ENCODE peak calls at places on chromosome 20, in four cellular contexts. X is uterus, Y is A549, A is fibroblast of lung. B is an unnamed sample.

GRCh38 chr20:14622796-14623195 is 285.4 kb upstream of the FLRT3 start:
- DNase-seq in X (no peak), Y (peak; percentile 77), A (peak; percentile 17), B (no peak)

GRCh38 chr20:43988867-43989266 is 74.2 kb downstream of the TOX2 start:
- DNase-seq in X (no peak), Y (no peak), A (peak; percentile 37), B (no peak)

GRCh38 chr20:4574356-4574690 is 147.4 kb upstream of the PRND start:
- DNase-seq in X (no peak), Y (no peak), A (no peak), B (no peak)

GRCh38 chr20:11261533-11262000 is 587.8 kb upstream of the JAG1 start:
- DNase-seq in X (no peak), Y (peak; percentile 35), A (peak; percentile 40), B (no peak)

GRCh38 chr20:2470051-2470431 is 548 bp downstream of the SNRPB start:
- DNase-seq in X (peak; percentile 27), Y (peak; percentile 59), A (peak; percentile 46), B (no peak)

GRCh38 chr20:6058684-6059295 is 4.9 kb upstream of the LRRN4 start:
- DNase-seq in X (no peak), Y (no peak), A (no peak), B (no peak)

GRCh38 chr20:4006640-4007039 is 8.7 kb downstream of the RNF24 start:
- DNase-seq in X (no peak), Y (no peak), A (no peak), B (peak; percentile 73)

GRCh38 chr20:10648651-10649050 is 25.1 kb downstream of the JAG1 start:
- DNase-seq in X (no peak), Y (no peak), A (peak; percentile 77), B (no peak)

GRCh38 chr20:25669826-25670422 is 26.7 kb downstream of the ZNF337 start:
- DNase-seq in X (no peak), Y (peak; percentile 48), A (peak; percentile 85), B (no peak)

GRCh38 chr20:58447733-58448391 is 58.8 kb downstream of the VAPB start:
- DNase-seq in X (no peak), Y (peak; percentile 62), A (peak; percentile 62), B (no peak)

GRCh38 chr20:57498425-57499400 is 26.2 kb downstream of the CTCFL start:
- DNase-seq in X (no peak), Y (peak; percentile 40), A (peak; percentile 23), B (no peak)

GRCh38 chr20:55424968-55425367 is 580.4 kb downstream of the CBLN4 start:
- DNase-seq in X (peak; percentile 24), Y (no peak), A (no peak), B (no peak)

GRCh38 chr20:12875510-12875909 is 133.3 kb upstream of the SPTLC3 start:
- DNase-seq in X (no peak), Y (no peak), A (no peak), B (no peak)

GRCh38 chr20:53586640-53587039 is 7.0 kb downstream of the ZNF217 start:
- DNase-seq in X (no peak), Y (no peak), A (no peak), B (no peak)
- H3K4me1 ChIP-seq in X (no peaks in the 10 kb centered on the region), Y (peaks cover 78% of the 10 kb centered on the region), A (peaks cover 11% of the 10 kb centered on the region), B (peaks cover 42% of the 10 kb centered on the region)

DNA sequence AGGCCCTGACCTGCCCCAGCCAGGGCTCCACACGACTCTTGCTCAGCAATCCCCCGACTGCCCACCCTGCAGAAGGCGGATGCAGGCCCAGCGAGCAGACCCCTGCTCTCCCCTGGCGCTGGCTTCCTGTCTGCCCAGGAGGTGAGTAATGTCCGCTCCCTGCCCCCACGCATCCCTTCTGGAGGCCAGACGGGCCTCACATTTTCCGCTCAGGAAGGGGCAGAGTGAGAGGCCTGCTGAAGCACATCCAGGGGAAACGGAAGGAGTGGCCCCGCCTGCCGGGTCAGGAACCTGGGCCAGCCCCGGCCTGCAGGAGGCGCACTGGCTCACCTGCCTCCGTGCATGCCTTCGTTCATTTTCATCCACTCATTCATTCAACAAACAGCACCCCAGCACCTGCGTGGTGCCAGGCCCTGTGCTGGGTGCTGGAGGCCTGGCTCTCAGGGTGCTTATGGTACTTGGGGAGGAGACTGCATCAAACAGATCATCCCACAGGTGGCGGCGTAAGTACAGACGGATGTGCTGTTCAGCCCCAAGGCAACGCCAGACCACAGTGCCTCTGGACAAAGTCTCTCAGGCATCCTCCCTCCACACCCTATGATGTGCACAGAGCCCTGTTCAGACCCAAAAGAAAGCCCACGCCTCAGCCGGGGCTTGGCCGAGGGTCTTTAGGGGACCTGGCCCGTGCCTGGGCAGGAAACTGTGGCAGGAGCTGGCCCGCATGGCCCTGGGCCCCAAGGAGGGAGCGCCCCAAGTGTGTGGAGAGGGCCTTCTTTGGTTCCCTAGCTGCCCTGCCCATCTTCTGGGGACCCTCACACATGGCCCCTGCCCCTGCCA is 112.1 kb downstream of the ASXL1 start:
- DNase-seq in X (peak; percentile 71), Y (peak; percentile 66), A (peak; percentile 58), B (peak; percentile 72)
- TF ChIP-seq CTCF in X (no peak), Y (peak; percentile 44), A (peak; percentile 26), B (peak; percentile 43)

DNA sequence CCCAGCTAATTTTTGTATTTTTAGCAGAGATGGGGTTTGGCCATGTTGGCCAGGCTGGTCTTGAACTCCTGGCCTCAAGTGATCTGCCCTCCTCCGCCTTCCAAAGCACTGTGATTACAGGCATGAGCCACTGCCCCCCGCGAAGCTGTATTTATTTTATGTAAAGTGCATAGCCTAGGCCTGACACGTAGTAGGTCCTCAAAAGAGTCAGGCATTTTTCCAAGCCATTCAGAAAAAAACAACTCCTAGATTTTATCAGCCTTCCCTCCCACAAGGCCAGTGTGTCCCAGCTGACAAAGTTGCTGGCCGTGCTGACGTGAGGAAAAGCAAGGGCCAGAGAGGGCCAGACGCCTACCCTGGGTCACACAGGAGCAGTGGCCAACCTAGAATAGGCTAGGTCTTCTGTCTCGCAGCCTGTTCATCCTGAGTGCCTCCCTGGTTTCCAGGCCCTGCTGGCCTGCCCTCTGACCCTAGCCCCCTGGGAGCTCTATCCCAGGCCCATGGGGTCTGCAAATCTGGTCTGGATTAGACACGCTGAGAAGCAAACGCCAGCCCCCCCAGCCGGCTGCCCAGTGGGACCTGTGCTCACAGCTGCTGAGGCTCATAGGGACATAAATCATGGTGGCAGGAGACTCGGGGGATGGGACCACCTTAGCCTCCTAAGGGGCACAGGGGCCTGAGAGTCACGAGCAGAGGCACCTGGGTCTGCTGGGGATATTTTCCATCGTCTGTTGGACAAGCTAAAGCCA is 11.8 kb downstream of the TCF15 start:
- DNase-seq in X (no peak), Y (no peak), A (no peak), B (peak; percentile 70)
- H3K4me1 ChIP-seq in X (no peaks in the 10 kb centered on the region), Y (no peaks in the 10 kb centered on the region), A (no peaks in the 10 kb centered on the region), B (peaks cover 9% of the 10 kb centered on the region)

DNA sequence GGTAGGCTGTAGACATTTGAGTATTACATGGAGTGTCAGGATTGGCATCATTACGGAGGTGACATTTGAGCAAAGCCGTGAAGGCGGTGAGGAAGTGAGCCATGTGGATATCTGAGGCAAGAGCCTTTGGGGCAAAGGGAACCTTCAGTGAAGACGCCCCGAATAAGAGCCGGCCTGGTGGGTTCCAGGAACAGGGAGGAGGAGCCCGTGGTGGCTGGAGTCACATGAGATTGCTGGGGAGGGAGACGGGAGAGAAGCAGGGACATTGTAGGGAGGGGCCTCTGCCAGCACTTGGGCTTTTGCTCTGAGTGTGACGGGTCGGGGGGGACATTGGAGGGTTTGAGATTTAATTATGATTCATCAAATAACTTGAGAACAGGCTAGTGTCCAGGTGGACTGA is 78.3 kb downstream of the PHACTR3 start:
- DNase-seq in X (no peak), Y (no peak), A (no peak), B (no peak)
- TF ChIP-seq CTCF in X (no peak), Y (no peak), A (no peak), B (no peak)

GRCh38 chr20:63891061-63892002 is 3.6 kb upstream of the DNAJC5 start:
- DNase-seq in X (no peak), Y (no peak), A (no peak), B (no peak)
- H3K4me1 ChIP-seq in X (no peaks in the 10 kb centered on the region), Y (peaks cover 4% of the 10 kb centered on the region), A (peaks cover under 1% of the 10 kb centered on the region), B (peaks cover 18% of the 10 kb centered on the region)

GRCh38 chr20:36273414-36274247 is 32.5 kb upstream of the DLGAP4 start:
- DNase-seq in X (no peak), Y (peak; percentile 58), A (peak; percentile 19), B (no peak)
- TF ChIP-seq CTCF in X (no peak), Y (peak; percentile 56), A (peak; percentile 35), B (peak; percentile 26)

GRCh38 chr20:50743087-50743486 is 11.7 kb downstream of the PARD6B start:
- DNase-seq in X (no peak), Y (no peak), A (no peak), B (no peak)

GRCh38 chr20:50745634-50746137 is 14.3 kb downstream of the PARD6B start:
- DNase-seq in X (no peak), Y (no peak), A (no peak), B (no peak)

GRCh38 chr20:50747275-50747674 is 15.9 kb downstream of the PARD6B start:
- DNase-seq in X (no peak), Y (no peak), A (no peak), B (no peak)

GRCh38 chr20:50744143-50744792 is 12.9 kb downstream of the PARD6B start:
- DNase-seq in X (peak; percentile 87), Y (peak; percentile 92), A (peak; percentile 91), B (peak; percentile 71)

DNA sequence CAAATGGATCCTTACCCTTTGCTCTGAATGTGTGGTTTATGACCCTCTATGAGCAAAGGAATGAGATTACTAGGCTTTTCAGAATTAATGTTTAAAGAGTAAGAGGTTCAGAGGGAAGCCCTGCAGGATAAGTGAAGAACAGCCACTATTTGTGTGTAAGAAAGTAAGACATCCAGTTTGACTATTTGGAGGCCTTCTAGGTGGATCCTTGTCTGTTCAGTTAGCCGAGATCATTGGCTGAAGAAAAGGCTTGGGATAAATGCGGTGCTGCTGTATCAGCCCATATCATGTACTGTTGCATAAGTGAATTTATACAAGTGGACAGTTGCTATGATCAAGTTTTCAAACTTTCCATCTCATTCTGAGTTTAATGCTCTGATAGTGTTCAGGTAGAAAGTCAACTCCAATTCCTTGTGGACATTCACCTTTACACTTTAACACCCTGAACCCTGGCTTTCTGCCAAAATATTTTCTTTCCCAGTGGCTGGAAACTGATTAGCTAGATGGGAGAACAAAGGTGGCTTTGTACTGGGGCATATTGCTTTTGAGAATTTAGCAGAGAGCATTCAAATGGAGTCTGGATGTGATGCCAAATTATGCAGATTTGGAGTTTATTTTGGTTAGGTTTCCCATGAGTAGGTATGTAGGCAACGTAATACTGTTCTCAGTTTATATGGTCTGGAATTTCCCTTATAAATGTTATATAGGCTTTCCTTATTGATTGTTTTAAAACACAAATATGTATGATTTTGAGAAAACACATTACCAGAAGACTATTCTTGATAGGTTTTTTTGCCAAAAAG is 15.0 kb downstream of the PARD6B start:
- DNase-seq in X (no peak), Y (no peak), A (peak; percentile 27), B (no peak)
- H3K4me1 ChIP-seq in X (peaks cover 3% of the 10 kb centered on the region), Y (peaks cover 73% of the 10 kb centered on the region), A (peaks cover 5% of the 10 kb centered on the region), B (no peaks in the 10 kb centered on the region)

DNA sequence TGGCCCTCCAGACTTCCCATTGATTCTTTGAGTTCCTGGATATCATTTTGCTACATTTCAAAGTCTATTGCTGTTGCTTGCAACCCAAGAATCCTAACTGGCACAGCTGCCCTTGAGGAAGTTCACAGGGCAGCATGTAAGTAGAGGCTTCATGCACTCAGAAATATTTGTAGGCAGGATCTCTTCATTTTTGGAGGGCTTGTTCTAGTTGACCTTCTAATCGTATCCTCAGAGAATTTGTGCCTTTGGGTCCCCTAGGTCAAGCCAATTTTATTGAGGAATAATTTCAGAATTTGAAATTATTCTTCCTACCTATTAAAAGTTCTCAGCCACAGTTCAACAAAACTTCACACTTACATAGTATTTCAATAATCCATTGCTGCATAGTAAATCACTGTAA is 5.6 kb upstream of the NCOA3 start:
- DNase-seq in X (no peak), Y (no peak), A (no peak), B (no peak)
- TF ChIP-seq CTCF in X (no peak), Y (no peak), A (no peak), B (no peak)